ENCODE peak calls at places on chromosomes 12 and 14, in four cellular contexts. A is neural progenitor cell, T is hepatocyte, N is HCT116. W is an unnamed sample.

GRCh38 chr12:56188786-56189335 is 422 bp downstream of the SMARCC2 start:
- DNase-seq in T (peak; percentile 72), N (no peak), A (peak; percentile 84), W (no peak)

GRCh38 chr12:26712892-26713291 is 120.1 kb downstream of the ITPR2 start:
- DNase-seq in N (no peak), T (no peak), A (peak; percentile 3), W (no peak)

GRCh38 chr14:26276757-26277156 is 321.1 kb downstream of the NOVA1 start:
- DNase-seq in A (peak; percentile 73), N (no peak), T (peak; percentile 7), W (no peak)

GRCh38 chr14:77126461-77126990 is 15.1 kb downstream of the ZDHHC22 start:
- DNase-seq in N (no peak), A (no peak), T (no peak), W (no peak)

GRCh38 chr12:102879144-102879763 is 37.8 kb downstream of the PAH start:
- DNase-seq in T (peak; percentile 82), A (peak; percentile 86), N (peak; percentile 76), W (peak; percentile 84)

GRCh38 chr12:13102481-13103195 is 829 bp downstream of the GSG1 start:
- DNase-seq in N (no peak), A (no peak), T (peak; percentile 34), W (no peak)

GRCh38 chr14:65251213-65251612 is 148.9 kb upstream of the MAX start:
- DNase-seq in N (no peak), A (no peak), T (no peak), W (no peak)

GRCh38 chr12:98758331-98758730 is 113.2 kb downstream of the APAF1 start:
- DNase-seq in N (no peak), T (no peak), A (no peak), W (no peak)

GRCh38 chr14:68922201-68922613 is 56.9 kb downstream of the ACTN1 start:
- DNase-seq in A (no peak), N (no peak), T (no peak), W (no peak)
- H4K20me1 ChIP-seq in A (peaks cover 20% of the 10 kb centered on the region), N (no peaks in the 10 kb centered on the region), T (peaks cover 1% of the 10 kb centered on the region), W (no peaks in the 10 kb centered on the region)

GRCh38 chr12:76455582-76456345 is 103.8 kb downstream of the OSBPL8 start:
- DNase-seq in A (peak; percentile 60), T (peak; percentile 79), N (peak; percentile 90), W (peak; percentile 53)
- TF ChIP-seq EZH2phosphoT487 in A (no peak), T (no peak), N (no peak), W (no peak)

DNA sequence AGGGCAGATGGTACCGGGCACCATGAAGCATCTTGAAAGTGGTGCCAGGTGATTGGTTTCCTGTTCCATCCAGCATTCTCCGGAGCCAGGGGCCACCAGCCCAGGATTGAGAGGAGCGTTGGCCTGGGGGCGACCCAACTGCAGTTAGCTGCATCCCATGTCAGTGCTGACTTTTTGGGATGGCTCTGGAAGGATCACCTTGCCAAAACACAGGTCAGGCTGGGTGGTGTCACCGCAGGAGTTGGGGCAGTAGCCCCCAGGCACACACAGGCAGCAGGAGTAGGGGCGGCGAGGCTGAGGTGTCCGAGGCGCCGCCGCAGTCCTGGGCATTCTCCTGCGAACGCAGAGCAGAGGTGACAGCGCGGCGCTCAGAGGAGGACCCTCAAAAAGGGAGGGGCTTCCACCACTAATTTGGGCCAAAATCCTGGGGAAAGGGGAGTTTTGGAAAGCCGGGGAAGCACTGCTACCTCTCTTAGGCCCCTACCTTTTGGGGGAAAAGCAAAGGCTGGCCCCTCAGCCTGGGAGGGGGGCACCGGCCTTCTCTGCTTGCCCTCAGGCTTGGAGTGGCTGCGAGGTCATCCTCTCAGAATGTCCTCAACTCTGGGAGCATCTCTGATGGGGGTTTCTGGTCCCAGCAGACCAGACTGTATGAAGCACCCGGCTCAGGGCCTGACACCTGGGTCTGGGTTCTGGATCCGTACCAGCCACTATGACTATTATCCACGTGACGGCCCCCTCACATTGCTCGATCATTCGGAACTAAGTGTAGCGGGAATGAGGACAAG is 26.7 kb upstream of the LRTM2 start:
- DNase-seq in N (no peak), T (no peak), A (no peak), W (no peak)
- H4K20me1 ChIP-seq in N (no peaks in the 10 kb centered on the region), T (no peaks in the 10 kb centered on the region), A (peaks cover 9% of the 10 kb centered on the region), W (no peaks in the 10 kb centered on the region)

DNA sequence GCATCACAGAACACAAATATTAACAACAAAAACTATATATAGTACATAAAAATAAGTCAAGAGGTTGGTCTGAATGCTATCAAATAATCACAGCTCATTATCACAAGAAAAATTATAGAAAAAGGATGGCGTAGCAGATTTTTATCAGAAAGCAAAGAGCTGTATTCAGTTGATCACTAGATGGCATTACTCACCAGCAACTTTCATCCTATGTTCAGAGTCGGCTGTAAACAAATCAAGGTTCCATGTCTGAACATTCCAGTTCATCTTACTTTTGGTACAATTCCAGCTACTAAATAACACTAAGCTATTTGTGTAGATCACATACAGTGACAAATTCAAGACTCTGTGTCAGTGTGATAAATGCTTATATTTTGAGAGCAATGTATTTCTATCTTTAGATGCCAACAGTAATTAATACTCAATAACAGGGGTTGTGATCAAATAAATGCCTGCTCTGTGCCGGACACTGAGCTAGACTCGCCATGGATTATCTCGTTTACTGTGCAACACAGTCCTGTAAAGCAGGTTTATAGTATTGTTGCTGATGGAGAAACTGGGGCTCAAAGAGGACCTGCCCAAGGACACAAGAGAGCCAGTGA is 30.1 kb downstream of the NRDE2 start:
- DNase-seq in T (peak; percentile 62), A (peak; percentile 15), N (no peak), W (no peak)
- TF ChIP-seq EZH2phosphoT487 in T (no peak), A (no peak), N (no peak), W (no peak)

GRCh38 chr14:100250732-100251465 is 12.0 kb downstream of the YY1 start:
- DNase-seq in N (no peak), T (no peak), A (no peak), W (no peak)
- H4K20me1 ChIP-seq in N (peaks cover 54% of the 10 kb centered on the region), T (peaks cover 100% of the 10 kb centered on the region), A (peaks cover 100% of the 10 kb centered on the region), W (peaks cover 63% of the 10 kb centered on the region)

GRCh38 chr14:95494456-95494855 is 22.0 kb downstream of the SYNE3 start:
- DNase-seq in T (no peak), A (no peak), N (no peak), W (no peak)

GRCh38 chr14:95496111-95496681 is 20.3 kb downstream of the SYNE3 start:
- DNase-seq in T (no peak), A (no peak), N (no peak), W (no peak)

GRCh38 chr14:95496690-95497241 is 19.7 kb downstream of the SYNE3 start:
- DNase-seq in T (peak; percentile 53), N (no peak), A (no peak), W (no peak)

GRCh38 chr14:95495093-95495492 is 21.4 kb downstream of the SYNE3 start:
- DNase-seq in N (no peak), T (no peak), A (no peak), W (no peak)

DNA sequence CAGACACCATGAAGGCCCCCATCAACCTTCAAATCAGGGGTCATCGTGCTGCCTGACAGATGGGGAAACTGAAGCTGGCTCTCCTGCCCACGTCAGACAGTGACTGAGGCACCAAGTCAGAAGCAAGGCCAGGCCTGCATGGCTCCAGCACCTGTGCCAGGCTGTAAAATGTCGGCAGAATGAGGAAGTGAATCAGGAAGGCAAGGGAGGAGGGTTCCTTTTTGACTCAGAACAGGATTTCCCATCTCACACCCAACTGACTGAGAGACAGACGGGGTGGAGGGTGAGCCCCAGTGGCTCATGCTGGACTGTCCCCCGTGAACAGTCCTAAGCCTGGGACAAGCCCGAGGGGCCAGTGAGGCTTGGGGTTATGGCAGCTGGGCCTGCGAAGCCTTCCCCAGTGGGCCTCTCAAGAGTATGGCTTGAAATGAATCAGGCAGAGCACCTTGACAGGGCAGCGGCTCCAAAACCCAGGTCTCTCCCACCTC is 20.9 kb downstream of the SYNE3 start:
- DNase-seq in N (no peak), A (no peak), T (no peak), W (no peak)
- TF ChIP-seq EZH2phosphoT487 in N (no peak), A (no peak), T (no peak), W (no peak)

GRCh38 chr14:21267886-21268611 is 1.2 kb downstream of the HNRNPC start:
- DNase-seq in A (no peak), T (peak; percentile 30), N (no peak), W (no peak)

GRCh38 chr14:21264025-21264801 is 5.0 kb downstream of the HNRNPC start:
- DNase-seq in T (no peak), A (no peak), N (no peak), W (peak; percentile 25)

GRCh38 chr14:21269252-21270046 is at the start of gene HNRNPC:
- DNase-seq in N (peak; percentile 100), A (peak; percentile 99), T (peak; percentile 99), W (peak; percentile 97)

GRCh38 chr14:21267431-21267845 is 1.8 kb downstream of the HNRNPC start:
- DNase-seq in N (no peak), T (no peak), A (no peak), W (peak; percentile 77)

GRCh38 chr14:21268612-21269251 is 510 bp downstream of the HNRNPC start:
- DNase-seq in A (peak; percentile 71), T (peak; percentile 87), N (peak; percentile 24), W (peak; percentile 26)
- H4K20me1 ChIP-seq in A (peaks cover 54% of the 10 kb centered on the region), T (peaks cover 50% of the 10 kb centered on the region), N (peaks cover 44% of the 10 kb centered on the region), W (peaks cover 34% of the 10 kb centered on the region)

W was measured in MM.1S.